ENCODE peak calls at places on chromosomes 3 and 15, in eight cellular contexts. S, G, C, J, A, L, U and O are unnamed samples.

GRCh38 chr15:70048578-70048977 is 49.1 kb downstream of the TLE3 start:
- DNase-seq in G (no peak), C (no peak), J (no peak), L (no peak), S (no peak), U (no peak), A (no peak), O (no peak)

GRCh38 chr3:107598926-107599754 is 76.4 kb downstream of the BBX start:
- DNase-seq in L (peak), J (no peak), C (peak), U (no peak), A (peak), G (peak), S (peak), O (no peak)

GRCh38 chr15:49900036-49900435 is 219.0 kb downstream of the ATP8B4 start:
- DNase-seq in J (no peak), A (no peak), L (peak), G (no peak), U (no peak), S (no peak), C (no peak), O (no peak)

GRCh38 chr3:87225659-87226058 is 1.4 kb upstream of the CHMP2B start:
- DNase-seq in G (no peak), A (no peak), C (no peak), S (peak), J (no peak), L (peak), U (no peak), O (no peak)

GRCh38 chr3:2869905-2870304 is 240.3 kb downstream of the IL5RA start:
- DNase-seq in L (no peak), C (no peak), U (no peak), S (no peak), A (no peak), G (no peak), J (no peak), O (no peak)

GRCh38 chr15:77173487-77173886 is 102.6 kb upstream of the TSPAN3 start:
- DNase-seq in A (no peak), L (no peak), J (no peak), G (no peak), C (no peak), S (no peak), U (no peak), O (no peak)

GRCh38 chr3:183698318-183698731 is 728 bp downstream of the YEATS2 start:
- DNase-seq in L (peak), U (peak), G (peak), S (peak), A (no peak), C (peak), J (no peak), O (no peak)

GRCh38 chr3:190183121-190183520 is 62.4 kb upstream of the P3H2 start:
- DNase-seq in U (no peak), C (peak), L (peak), G (peak), S (peak), A (no peak), J (no peak), O (no peak)

GRCh38 chr15:78341057-78341763 is 1.1 kb downstream of the CRABP1 start:
- DNase-seq in L (no peak), S (no peak), G (no peak), U (no peak), A (peak), C (no peak), J (no peak), O (no peak)

GRCh38 chr3:134327594-134327975 is 46.7 kb downstream of the AMOTL2 start:
- DNase-seq in A (no peak), L (peak), G (no peak), C (peak), S (peak), U (peak), J (no peak), O (no peak)

GRCh38 chr15:78429477-78429876 is 8.5 kb upstream of the IREB2 start:
- DNase-seq in J (no peak), G (no peak), U (no peak), C (no peak), L (no peak), A (no peak), S (no peak), O (no peak)

GRCh38 chr3:60600848-60601247 is 650.4 kb downstream of the FHIT start:
- DNase-seq in J (no peak), G (no peak), S (no peak), C (no peak), A (no peak), U (no peak), L (no peak), O (no peak)

GRCh38 chr15:70152070-70152480 is 54.4 kb upstream of the TLE3 start:
- DNase-seq in A (no peak), J (no peak), U (no peak), L (no peak), G (no peak), C (no peak), S (peak), O (peak)

GRCh38 chr3:133040696-133041523 is 2.7 kb downstream of the TMEM108 start:
- DNase-seq in L (peak), U (peak), J (peak), C (peak), A (peak), G (peak), S (peak), O (no peak)

GRCh38 chr15:25501828-25502446 is 63.1 kb upstream of the UBE3A start:
- DNase-seq in A (peak), C (peak), G (no peak), J (no peak), L (peak), U (no peak), S (peak), O (no peak)

GRCh38 chr3:98612587-98612986 is 19.2 kb upstream of the CPOX start:
- DNase-seq in L (no peak), G (no peak), A (peak), C (no peak), S (no peak), J (no peak), U (no peak), O (no peak)

GRCh38 chr15:75790631-75791336 is 52.5 kb upstream of the UBE2Q2 start:
- DNase-seq in A (peak), J (no peak), S (no peak), U (no peak), L (no peak), C (no peak), G (no peak), O (no peak)

DNA sequence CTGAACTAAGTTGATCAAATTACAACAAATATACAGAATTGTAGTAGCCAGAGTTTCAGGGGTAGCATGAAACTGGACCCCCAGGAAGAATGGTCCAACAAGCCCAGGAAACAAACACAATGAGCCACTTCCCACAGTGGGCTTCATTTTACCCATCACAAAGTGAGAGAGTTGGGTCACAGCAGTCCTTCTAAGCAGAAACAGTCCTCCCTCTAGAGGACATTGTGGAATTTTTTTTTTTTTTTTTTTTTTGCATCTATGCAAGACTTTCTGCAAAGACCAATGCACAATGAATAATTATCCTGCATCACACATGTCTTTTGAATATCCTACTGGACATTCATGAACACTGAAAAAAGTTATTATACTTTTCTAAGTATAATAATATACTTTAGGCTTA is 73.8 kb upstream of the ATP13A5 start:
- DNase-seq in S (no peak), G (no peak), A (no peak), J (no peak), C (no peak), L (no peak), U (no peak), O (no peak)
- TF ChIP-seq CTCF in S (peak), G (no peak), A (peak), J (no peak), C (peak), L (no peak), U (peak), O (no peak)

GRCh38 chr3:169149349-169149890 is 514.1 kb downstream of the MECOM start:
- DNase-seq in C (peak), S (peak), A (peak), J (peak), G (peak), U (peak), L (peak), O (peak)
- TF ChIP-seq CTCF in C (peak), S (peak), A (peak), J (peak), G (peak), U (peak), L (peak), O (no peak)

DNA sequence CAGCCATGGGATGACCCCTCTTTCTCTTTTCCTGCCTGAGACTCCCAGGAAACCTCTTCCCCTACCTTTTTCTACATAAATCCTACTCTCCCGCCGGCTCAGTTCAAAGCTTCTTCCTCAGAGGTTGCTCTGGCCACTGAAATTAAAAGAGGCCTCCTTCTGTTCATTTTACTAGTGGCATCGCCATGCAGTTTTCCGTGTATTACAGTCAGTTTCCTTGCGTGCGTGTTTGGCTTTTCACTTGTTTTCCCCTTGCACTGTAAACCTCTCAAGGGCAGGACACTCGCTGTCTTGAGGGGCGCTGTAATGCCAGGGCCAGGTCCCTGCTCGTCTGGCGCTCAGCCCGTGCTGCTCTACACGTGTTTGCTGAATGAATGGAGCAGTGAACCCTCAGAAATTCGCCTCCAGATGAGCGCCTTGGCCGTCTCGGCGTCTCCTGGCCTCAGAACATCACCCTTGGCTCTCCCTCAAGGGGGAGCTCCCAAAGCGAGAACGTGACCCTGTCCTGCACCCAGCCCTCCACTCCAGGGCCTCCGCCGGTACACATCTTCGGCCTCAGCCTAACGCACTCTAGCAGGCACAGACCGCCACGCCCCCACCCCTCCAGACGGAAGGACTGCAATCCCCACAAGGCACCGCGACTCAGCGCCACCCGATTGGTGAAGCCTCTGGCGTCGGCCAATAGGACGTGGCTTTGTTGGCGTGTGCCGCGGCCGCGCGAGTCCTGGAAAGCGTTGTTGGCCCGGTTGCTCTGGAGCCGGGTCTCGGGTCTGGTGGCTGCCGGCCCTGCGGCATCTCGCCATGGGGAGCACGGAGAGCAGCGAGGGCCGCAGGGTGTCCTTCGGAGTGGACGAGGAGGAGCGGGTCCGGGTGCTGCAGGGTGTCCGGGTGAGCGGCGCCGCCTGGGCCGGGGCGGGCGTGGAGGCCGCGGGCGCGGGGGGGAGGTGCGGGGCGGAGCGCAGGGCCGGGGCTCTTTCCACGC is at the start of gene CHCHD6:
- DNase-seq in S (peak), U (peak), L (peak), J (peak), C (peak), A (peak), G (peak), O (peak)
- TF ChIP-seq CTCF in S (no peak), U (peak), L (no peak), J (no peak), C (peak), A (peak), G (no peak), O (no peak)

GRCh38 chr15:88326924-88327323 is 70.4 kb upstream of the NTRK3 start:
- DNase-seq in A (no peak), L (no peak), S (no peak), U (no peak), J (no peak), G (no peak), C (no peak), O (no peak)

GRCh38 chr15:88334436-88334835 is 77.9 kb upstream of the NTRK3 start:
- DNase-seq in G (no peak), L (no peak), S (peak), U (no peak), J (no peak), C (peak), A (no peak), O (no peak)

GRCh38 chr15:88335074-88335473 is 78.5 kb upstream of the NTRK3 start:
- DNase-seq in U (no peak), S (no peak), A (no peak), J (no peak), G (no peak), C (no peak), L (no peak), O (no peak)

GRCh38 chr15:88331291-88331690 is 74.8 kb upstream of the NTRK3 start:
- DNase-seq in J (no peak), U (no peak), G (peak), C (no peak), S (peak), L (peak), A (peak), O (no peak)
- TF ChIP-seq CTCF in J (no peak), U (peak), G (peak), C (peak), S (peak), L (peak), A (peak), O (no peak)

GRCh38 chr3:50655009-50655830 is 19.5 kb upstream of the DOCK3 start:
- DNase-seq in C (peak), A (no peak), G (no peak), J (no peak), L (no peak), U (no peak), S (no peak), O (no peak)

GRCh38 chr3:50651875-50652529 is 22.7 kb upstream of the DOCK3 start:
- DNase-seq in U (no peak), J (no peak), S (no peak), A (peak), G (no peak), C (no peak), L (no peak), O (no peak)

GRCh38 chr3:50651445-50651844 is 23.3 kb upstream of the DOCK3 start:
- DNase-seq in J (no peak), S (no peak), L (no peak), C (no peak), G (no peak), A (no peak), U (no peak), O (no peak)

GRCh38 chr3:50654196-50654595 is 20.5 kb upstream of the DOCK3 start:
- DNase-seq in U (no peak), S (no peak), J (no peak), A (no peak), C (no peak), L (no peak), G (no peak), O (no peak)

DNA sequence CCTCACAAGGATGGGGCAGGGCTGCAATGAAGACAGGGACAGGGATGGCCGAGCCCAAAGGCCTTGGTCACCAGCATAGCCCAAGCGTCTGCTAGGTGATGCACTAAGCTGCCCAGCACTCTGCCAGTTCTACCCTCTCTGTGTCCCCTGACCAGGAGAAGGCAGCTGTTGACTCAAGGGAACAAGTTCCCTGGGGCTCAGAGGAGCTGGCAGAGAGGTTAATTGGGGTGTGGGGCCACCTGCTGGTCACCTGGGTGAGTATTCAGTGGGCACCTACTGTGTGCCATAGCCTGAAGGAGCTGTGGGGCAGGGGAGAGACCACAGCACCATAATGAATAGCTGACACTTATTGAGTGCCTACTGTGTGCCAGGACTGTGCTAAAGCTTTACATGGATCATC is 22.0 kb upstream of the DOCK3 start:
- DNase-seq in C (no peak), L (peak), J (no peak), G (peak), U (no peak), A (peak), S (no peak), O (no peak)
- TF ChIP-seq CTCF in C (peak), L (peak), J (no peak), G (peak), U (peak), A (peak), S (peak), O (no peak)

DNA sequence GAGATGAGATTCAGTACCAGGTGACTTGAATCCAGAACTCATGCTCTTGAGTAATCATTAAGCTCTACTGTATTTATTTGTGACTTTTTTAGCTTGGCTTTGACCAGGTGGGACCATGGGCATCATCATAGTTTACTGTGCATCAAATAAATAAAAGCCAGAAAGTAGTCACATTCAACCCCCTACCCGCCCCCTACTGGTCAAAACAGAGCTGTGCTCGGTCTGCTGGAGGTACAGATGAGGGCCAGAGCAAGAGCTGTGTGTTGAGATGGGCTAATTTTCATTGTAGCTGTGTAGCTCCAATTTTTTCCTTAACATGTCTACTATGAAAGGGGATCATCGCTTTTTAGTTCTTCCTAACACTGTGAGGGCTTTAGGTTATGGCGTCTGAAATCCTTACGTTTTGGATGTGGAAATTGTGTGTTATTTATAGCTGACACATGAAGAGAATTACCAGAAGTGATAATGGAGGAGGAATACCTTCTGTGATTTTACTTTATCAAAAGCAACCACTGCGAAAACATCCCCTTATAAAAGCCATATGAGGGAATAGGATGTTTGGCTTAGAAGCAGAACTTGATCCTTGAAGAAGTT is 375.1 kb downstream of the PTPRG start:
- DNase-seq in A (no peak), G (peak), S (no peak), U (no peak), J (no peak), L (peak), C (peak), O (no peak)
- TF ChIP-seq CTCF in A (peak), G (peak), S (peak), U (peak), J (peak), L (peak), C (peak), O (no peak)

GRCh38 chr15:79682851-79683288 is 213.9 kb downstream of the MTHFS start:
- DNase-seq in J (no peak), A (no peak), L (peak), G (no peak), C (peak), U (no peak), S (peak), O (no peak)
- TF ChIP-seq CTCF in J (no peak), A (no peak), L (no peak), G (no peak), C (peak), U (no peak), S (no peak), O (no peak)

GRCh38 chr15:60649845-60650548 is 171.1 kb upstream of the ICE2 start:
- DNase-seq in J (no peak), C (no peak), A (no peak), S (peak), G (no peak), L (no peak), U (no peak), O (no peak)
- TF ChIP-seq CTCF in J (no peak), C (no peak), A (peak), S (no peak), G (no peak), L (no peak), U (no peak), O (no peak)